ENCODE peak calls at places on chromosome 9, in five cellular contexts. R is foreskin keratinocyte, T is ovary, U is AG04450, Q is GM23338. P is an unnamed sample.
A peak's percentile ranks its signal among the peaks of the same experiment; 100 is the strongest.

GRCh38 chr9:113185271-113185670 is 34.5 kb downstream of the SLC31A2 start:
- DNase-seq in R (no peak), Q (no peak), T (no peak), U (no peak), P (no peak)

GRCh38 chr9:17630531-17630949 is 51.7 kb downstream of the SH3GL2 start:
- DNase-seq in Q (peak; percentile 14), U (no peak), T (no peak), R (no peak), P (no peak)

GRCh38 chr9:119588874-119589560 is 219.8 kb upstream of the BRINP1 start:
- DNase-seq in R (no peak), Q (no peak), T (no peak), U (no peak), P (no peak)

GRCh38 chr9:69324549-69325401 is at the start of gene ENTREP1:
- DNase-seq in R (peak; percentile 37), T (peak; percentile 65), Q (peak; percentile 85), U (no peak), P (no peak)

GRCh38 chr9:94801242-94801641 is 74.7 kb downstream of the AOPEP start:
- DNase-seq in U (no peak), R (no peak), Q (no peak), T (no peak), P (no peak)

GRCh38 chr9:22050924-22051323 is 41.8 kb upstream of the CDKN2B start:
- DNase-seq in Q (no peak), R (no peak), T (no peak), U (no peak), P (no peak)

GRCh38 chr9:89678394-89679005 is 73.7 kb downstream of the GADD45G start:
- DNase-seq in R (no peak), Q (peak; percentile 45), U (no peak), T (no peak), P (no peak)

GRCh38 chr9:35616681-35617459 is 1.3 kb downstream of the CD72 start:
- DNase-seq in R (no peak), Q (peak; percentile 89), U (no peak), T (peak; percentile 59), P (no peak)

GRCh38 chr9:3912260-3912659 is 386.5 kb upstream of the RFX3 start:
- DNase-seq in R (no peak), T (no peak), U (no peak), Q (no peak), P (no peak)

GRCh38 chr9:132977626-132978450 is 656 bp upstream of the GFI1B start:
- DNase-seq in T (no peak), Q (peak; percentile 84), U (no peak), R (peak; percentile 37), P (peak; percentile 20)

GRCh38 chr9:89177401-89178161 is 1.0 kb downstream of the SHC3 start:
- DNase-seq in Q (peak; percentile 67), R (no peak), U (no peak), T (no peak), P (no peak)

GRCh38 chr9:13450723-13451122 is 171.2 kb upstream of the MPDZ start:
- DNase-seq in T (no peak), U (no peak), R (no peak), Q (no peak), P (no peak)

GRCh38 chr9:129497064-129497836 is 123.7 kb downstream of the C9orf50 start:
- DNase-seq in Q (peak; percentile 89), R (no peak), T (peak; percentile 65), U (no peak), P (no peak)

GRCh38 chr9:103281126-103281525 is 286.0 kb downstream of the CYLC2 start:
- DNase-seq in U (no peak), T (no peak), R (no peak), Q (no peak), P (no peak)

GRCh38 chr9:6911901-6912650 is 154.3 kb downstream of the KDM4C start:
- DNase-seq in R (no peak), U (no peak), Q (no peak), T (no peak), P (no peak)

GRCh38 chr9:130200038-130200979 is 28.1 kb downstream of the NCS1 start:
- DNase-seq in T (no peak), U (no peak), Q (no peak), R (no peak), P (no peak)

GRCh38 chr9:120396418-120396817 is 183.5 kb downstream of the CDK5RAP2 start:
- DNase-seq in Q (no peak), U (no peak), T (no peak), R (no peak), P (no peak)

GRCh38 chr9:77981332-77981731 is 50.3 kb downstream of the GNAQ start:
- DNase-seq in Q (no peak), U (no peak), T (no peak), R (peak; percentile 95), P (no peak)

GRCh38 chr9:32142074-32142473 is 242.4 kb upstream of the ACO1 start:
- DNase-seq in Q (no peak), R (no peak), U (no peak), T (no peak), P (no peak)

DNA sequence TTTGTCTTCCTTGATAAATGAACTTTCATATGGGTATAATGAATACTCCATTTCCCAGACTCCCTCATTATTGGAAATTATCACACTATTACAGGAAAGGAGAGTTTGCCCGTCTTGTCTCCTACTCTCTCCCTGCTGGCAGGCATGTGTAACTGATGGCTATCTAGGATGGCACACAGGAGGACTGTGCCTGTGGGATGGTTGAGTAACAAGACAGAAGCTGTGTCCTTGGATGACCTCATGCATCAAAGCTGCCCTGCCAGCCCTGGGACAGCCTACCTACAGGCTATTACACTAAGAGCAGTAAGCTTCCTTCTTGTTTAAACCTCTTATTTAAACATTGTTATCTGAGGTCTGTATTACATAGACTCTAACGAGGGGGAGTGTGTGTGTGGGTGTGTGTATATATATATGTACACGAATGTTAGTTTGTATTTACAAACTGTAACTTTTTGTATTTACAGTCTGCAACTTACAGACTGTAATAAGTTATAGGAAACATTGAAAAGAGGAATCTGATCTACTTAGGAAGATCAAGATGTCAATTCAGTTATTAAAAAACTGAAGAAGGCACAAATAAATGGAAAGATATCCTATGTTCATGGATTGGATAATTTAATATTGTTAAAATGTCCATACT is 247.6 kb upstream of the ACO1 start:
- DNase-seq in R (peak; percentile 7), U (no peak), T (no peak), Q (peak; percentile 60), P (no peak)
- TF ChIP-seq CTCF in R (peak; percentile 6), U (no peak), T (no peak), Q (peak; percentile 47), P (no peak)

GRCh38 chr9:123063896-123064295 is 30.4 kb downstream of the GPR21 start:
- DNase-seq in Q (no peak), T (no peak), U (no peak), R (no peak), P (no peak)

GRCh38 chr9:123063172-123063508 is 29.7 kb downstream of the GPR21 start:
- DNase-seq in Q (no peak), T (no peak), R (no peak), U (peak; percentile 64), P (no peak)

GRCh38 chr9:123064662-123065061 is 31.2 kb downstream of the GPR21 start:
- DNase-seq in U (no peak), T (no peak), R (no peak), Q (no peak), P (no peak)

GRCh38 chr9:123062306-123063171 is 29.1 kb downstream of the GPR21 start:
- DNase-seq in U (no peak), R (no peak), Q (no peak), T (no peak), P (no peak)

GRCh38 chr9:123065191-123065590 is 31.7 kb downstream of the GPR21 start:
- DNase-seq in U (no peak), R (no peak), Q (no peak), T (no peak), P (no peak)
- H3K27ac ChIP-seq in U (no peak overlapping the region), R (no peak overlapping the region), Q (no peak overlapping the region), T (no peak overlapping the region), P (no peak overlapping the region)

GRCh38 chr9:117415584-117415937 is 704 bp upstream of the ASTN2 start:
- DNase-seq in Q (peak; percentile 60), U (no peak), R (no peak), T (no peak), P (no peak)

GRCh38 chr9:117414220-117414905 is 494 bp downstream of the ASTN2 start:
- DNase-seq in U (no peak), T (no peak), Q (peak; percentile 66), R (peak; percentile 11), P (no peak)

GRCh38 chr9:117416856-117417255 is 2.0 kb upstream of the ASTN2 start:
- DNase-seq in Q (no peak), T (no peak), R (no peak), U (no peak), P (no peak)

GRCh38 chr9:117413346-117414219 is 1.3 kb downstream of the ASTN2 start:
- DNase-seq in Q (peak; percentile 82), T (no peak), R (no peak), U (no peak), P (no peak)

DNA sequence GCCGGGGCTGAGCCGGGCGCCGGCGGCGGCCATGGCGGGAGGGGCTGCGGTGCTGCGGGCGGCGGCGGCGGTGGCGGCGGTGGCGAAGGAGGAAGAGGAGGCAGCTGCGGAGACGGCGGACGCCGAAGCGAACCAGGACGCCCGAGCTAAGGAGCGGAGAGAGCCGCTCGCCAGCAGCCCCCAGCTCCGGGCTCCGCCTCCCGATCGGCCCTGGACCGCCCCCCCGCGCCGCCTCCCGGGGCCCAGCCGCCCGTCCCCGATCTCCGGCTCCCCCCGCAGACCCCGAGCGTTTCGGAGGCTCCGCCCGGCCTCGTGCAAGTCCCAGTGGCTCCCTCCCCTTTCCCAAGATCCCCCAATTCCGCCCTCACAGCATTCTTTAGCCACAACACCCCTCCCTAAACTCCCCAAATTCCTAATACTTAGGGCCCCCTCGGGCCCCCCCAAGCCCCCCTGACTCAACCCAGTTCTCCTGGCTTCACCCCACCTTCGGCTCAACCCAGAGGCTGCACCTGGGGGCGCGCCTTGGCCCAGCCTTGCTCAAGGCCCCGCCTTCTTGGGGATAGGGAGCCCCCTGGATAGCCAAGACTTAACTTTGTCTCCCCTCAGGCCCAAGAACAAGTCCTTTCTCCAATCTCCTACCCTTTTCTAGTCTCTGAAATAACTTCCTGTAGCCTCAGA is at the start of gene ASTN2:
- DNase-seq in U (no peak), Q (peak; percentile 67), R (no peak), T (no peak), P (no peak)
- H3K27me3 ChIP-seq in U (peaks cover 23% of the 10 kb centered on the region), Q (peaks cover 71% of the 10 kb centered on the region), R (peaks cover 81% of the 10 kb centered on the region), T (no peaks in the 10 kb centered on the region), P (peaks cover 2% of the 10 kb centered on the region)

GRCh38 chr9:73038613-73039012 is 85.8 kb upstream of the ALDH1A1 start:
- DNase-seq in U (no peak), Q (peak; percentile 14), R (no peak), T (peak; percentile 89), P (no peak)

GRCh38 chr9:73037613-73038012 is 84.8 kb upstream of the ALDH1A1 start:
- DNase-seq in Q (no peak), U (no peak), R (peak; percentile 15), T (no peak), P (no peak)

GRCh38 chr9:73031350-73031749 is 78.5 kb upstream of the ALDH1A1 start:
- DNase-seq in Q (no peak), U (no peak), R (no peak), T (no peak), P (no peak)

GRCh38 chr9:73038089-73038509 is 85.2 kb upstream of the ALDH1A1 start:
- DNase-seq in Q (no peak), R (no peak), T (no peak), U (no peak), P (no peak)

DNA sequence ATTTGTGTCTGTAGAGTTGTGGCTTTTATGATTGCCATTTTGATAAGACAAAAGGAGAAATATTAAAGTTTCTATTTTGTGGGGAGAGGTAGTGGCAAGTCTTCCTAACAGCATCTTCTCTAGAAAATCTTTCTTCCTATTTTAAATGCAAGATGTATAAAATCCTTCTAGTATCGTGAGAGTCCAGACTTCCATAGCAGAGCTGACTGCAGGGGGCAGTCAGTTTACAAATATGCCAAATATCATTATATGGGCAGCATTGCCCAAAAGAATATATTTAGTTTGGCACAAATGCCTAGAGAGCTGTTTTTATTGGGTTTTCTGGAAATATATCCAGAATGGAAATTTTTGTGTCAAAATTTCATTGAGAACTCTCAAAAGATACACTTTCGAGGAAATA is 82.1 kb upstream of the ALDH1A1 start:
- DNase-seq in U (no peak), R (no peak), T (no peak), Q (no peak), P (no peak)
- TF ChIP-seq CTCF in U (no peak), R (peak; percentile 20), T (no peak), Q (no peak), P (peak; percentile 9)

P was measured in Panc1.